ENCODE peak calls at places on chromosome 22, in four cellular contexts. One of them, this sample, is unnamed.
A peak's percentile ranks its signal among the peaks of the same experiment; 100 is the strongest.

GRCh38 chr22:31321421-31321820 is 24.7 kb downstream of the PATZ1 start:
- DNase-seq in hepatocyte: no peak
- DNase-seq in uterus: no peak
- DNase-seq in heart left ventricle: no peak
- DNase-seq in this sample: no peak

GRCh38 chr22:31844941-31845340 is 91.1 kb downstream of the DEPDC5 start:
- DNase-seq in hepatocyte: no peak
- DNase-seq in uterus: no peak
- DNase-seq in heart left ventricle: no peak
- DNase-seq in this sample: no peak

GRCh38 chr22:20523118-20523983 is 15.9 kb downstream of the MED15 start:
- DNase-seq in hepatocyte: no peak
- DNase-seq in uterus: no peak
- DNase-seq in heart left ventricle: no peak
- DNase-seq in this sample: no peak

GRCh38 chr22:21734540-21735197 is 925 bp downstream of the YPEL1 start:
- DNase-seq in hepatocyte: no peak
- DNase-seq in uterus: no peak
- DNase-seq in heart left ventricle: no peak
- DNase-seq in this sample: no peak

GRCh38 chr22:38824587-38824986 is 19.2 kb downstream of the NPTXR start:
- DNase-seq in hepatocyte: peak; percentile 92
- DNase-seq in uterus: no peak
- DNase-seq in heart left ventricle: peak; percentile 51
- DNase-seq in this sample: peak; percentile 41

GRCh38 chr22:30833328-30833727 is 135.2 kb downstream of the MORC2 start:
- DNase-seq in hepatocyte: no peak
- DNase-seq in uterus: no peak
- DNase-seq in heart left ventricle: no peak
- DNase-seq in this sample: no peak

GRCh38 chr22:21807545-21807944 is 59.9 kb downstream of the MAPK1 start:
- DNase-seq in hepatocyte: no peak
- DNase-seq in uterus: no peak
- DNase-seq in heart left ventricle: no peak
- DNase-seq in this sample: no peak

GRCh38 chr22:42432020-42432596 is at the start of gene NFAM1:
- DNase-seq in hepatocyte: no peak
- DNase-seq in uterus: no peak
- DNase-seq in heart left ventricle: peak; percentile 71
- DNase-seq in this sample: peak; percentile 31

GRCh38 chr22:49027122-49027670 is 800.5 kb downstream of the BRD1 start:
- DNase-seq in hepatocyte: no peak
- DNase-seq in uterus: no peak
- DNase-seq in heart left ventricle: no peak
- DNase-seq in this sample: no peak

GRCh38 chr22:49028111-49028510 is 799.6 kb downstream of the BRD1 start:
- DNase-seq in hepatocyte: no peak
- DNase-seq in uterus: no peak
- DNase-seq in heart left ventricle: no peak
- DNase-seq in this sample: no peak

GRCh38 chr22:49025791-49026475 is 801.7 kb downstream of the BRD1 start:
- DNase-seq in hepatocyte: no peak
- DNase-seq in uterus: no peak
- DNase-seq in heart left ventricle: no peak
- DNase-seq in this sample: no peak

GRCh38 chr22:49024775-49025440 is 802.8 kb downstream of the BRD1 start:
- DNase-seq in hepatocyte: no peak
- DNase-seq in uterus: no peak
- DNase-seq in heart left ventricle: no peak
- DNase-seq in this sample: no peak

DNA sequence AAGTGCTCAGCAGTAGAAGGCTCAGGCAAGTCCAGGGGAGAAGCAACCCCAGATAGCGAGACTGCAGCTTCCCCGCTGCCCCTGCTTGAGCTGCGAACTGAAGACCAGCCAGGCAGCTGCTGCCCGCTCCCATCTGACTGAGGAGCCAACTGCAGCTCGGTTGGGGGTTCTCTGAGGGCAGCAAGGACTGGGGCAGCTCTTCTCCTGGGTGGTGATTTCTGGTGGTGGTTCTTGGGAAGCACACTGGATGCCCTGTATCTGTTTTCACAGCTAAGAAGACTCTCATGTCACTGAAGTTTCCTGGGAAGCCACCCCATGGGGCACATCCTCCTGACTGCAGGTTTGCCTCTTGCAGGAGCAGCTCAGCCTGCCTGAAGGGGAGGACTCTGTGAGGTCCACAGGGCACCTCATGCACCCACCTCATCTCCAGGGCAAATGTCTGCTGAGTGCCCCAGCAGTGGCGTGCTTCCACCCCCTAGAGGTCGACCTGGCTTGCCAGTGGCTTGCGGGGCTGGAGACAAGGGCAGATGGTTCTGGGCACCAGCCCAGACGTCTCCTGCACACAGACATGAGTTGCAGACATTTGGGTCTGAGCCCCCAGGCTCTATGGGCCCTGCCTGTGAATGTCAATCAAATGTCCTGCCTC is 801.1 kb downstream of the BRD1 start:
- DNase-seq in hepatocyte: no peak
- DNase-seq in uterus: no peak
- DNase-seq in heart left ventricle: no peak
- DNase-seq in this sample: no peak
- TF ChIP-seq CTCF in hepatocyte: peak; percentile 17
- TF ChIP-seq CTCF in uterus: no peak
- TF ChIP-seq CTCF in heart left ventricle: no peak
- TF ChIP-seq CTCF in this sample: no peak

GRCh38 chr22:28977481-28977971 is 84.1 kb downstream of the C22orf31 start:
- DNase-seq in hepatocyte: no peak
- DNase-seq in uterus: no peak
- DNase-seq in heart left ventricle: no peak
- DNase-seq in this sample: no peak
- H3K27ac ChIP-seq in hepatocyte: peak overlapping the region; percentile 13
- H3K27ac ChIP-seq in uterus: peak overlapping the region; percentile 55
- H3K27ac ChIP-seq in heart left ventricle: no peak overlapping the region
- H3K27ac ChIP-seq in this sample: no peak overlapping the region

DNA sequence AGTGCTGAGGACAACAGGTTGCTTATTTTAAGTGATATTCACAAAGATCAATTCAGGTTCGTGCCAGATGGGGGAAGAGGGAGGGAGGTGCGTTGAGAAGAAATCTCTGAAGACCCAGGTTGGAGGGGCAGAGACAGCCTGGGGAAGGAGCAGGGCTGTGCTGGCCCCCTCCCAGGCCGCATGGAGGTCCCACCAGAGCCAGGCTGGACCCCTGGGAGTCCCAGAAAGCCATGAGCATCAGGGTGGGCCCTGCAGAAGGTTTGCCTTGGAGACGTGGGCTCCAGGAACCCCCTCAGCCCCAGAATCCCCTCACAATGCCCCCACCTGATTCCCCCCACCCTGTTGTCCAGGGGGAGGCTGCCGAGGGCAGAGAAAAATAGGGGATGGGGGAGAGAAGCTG is 47.3 kb downstream of the IGLL1 start:
- DNase-seq in hepatocyte: no peak
- DNase-seq in uterus: no peak
- DNase-seq in heart left ventricle: no peak
- DNase-seq in this sample: no peak
- H3K4me3 ChIP-seq in hepatocyte: no peak overlapping the region
- H3K4me3 ChIP-seq in uterus: no peak overlapping the region
- H3K4me3 ChIP-seq in heart left ventricle: no peak overlapping the region
- H3K4me3 ChIP-seq in this sample: no peak overlapping the region

DNA sequence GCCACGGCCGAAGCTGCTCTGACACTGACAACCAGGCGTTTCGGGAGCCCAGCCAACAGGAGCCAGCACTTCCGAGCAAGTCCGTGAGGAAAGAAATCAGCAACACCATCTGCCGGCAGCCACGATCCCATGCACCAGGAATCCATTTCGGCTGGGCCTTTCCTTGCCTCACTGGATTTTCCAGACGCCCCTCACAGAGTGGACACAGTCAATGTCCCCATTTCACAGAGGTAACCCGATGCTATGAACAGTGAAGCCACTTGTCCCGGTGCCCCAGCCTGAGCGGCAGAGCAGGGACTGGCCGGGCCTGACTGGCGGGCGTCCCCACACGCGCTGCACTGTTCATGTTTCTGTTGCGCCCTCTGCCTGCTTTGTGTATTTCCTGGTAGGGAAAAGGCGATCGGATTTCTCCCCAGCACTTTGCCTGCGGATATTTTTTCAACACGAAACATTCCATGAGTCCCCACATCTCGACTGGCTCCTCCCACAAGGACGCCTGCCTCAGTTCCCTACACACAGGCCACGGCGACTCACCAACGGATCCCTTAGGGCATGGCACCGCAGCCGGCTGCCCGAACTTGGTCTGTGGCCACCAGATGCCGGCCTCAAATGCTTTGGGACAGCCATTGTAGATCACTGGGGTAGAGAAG is 55.3 kb downstream of the TRMU start:
- DNase-seq in hepatocyte: no peak
- DNase-seq in uterus: no peak
- DNase-seq in heart left ventricle: peak; percentile 76
- DNase-seq in this sample: no peak
- TF ChIP-seq CTCF in hepatocyte: peak; percentile 13
- TF ChIP-seq CTCF in uterus: no peak
- TF ChIP-seq CTCF in heart left ventricle: peak; percentile 35
- TF ChIP-seq CTCF in this sample: no peak

DNA sequence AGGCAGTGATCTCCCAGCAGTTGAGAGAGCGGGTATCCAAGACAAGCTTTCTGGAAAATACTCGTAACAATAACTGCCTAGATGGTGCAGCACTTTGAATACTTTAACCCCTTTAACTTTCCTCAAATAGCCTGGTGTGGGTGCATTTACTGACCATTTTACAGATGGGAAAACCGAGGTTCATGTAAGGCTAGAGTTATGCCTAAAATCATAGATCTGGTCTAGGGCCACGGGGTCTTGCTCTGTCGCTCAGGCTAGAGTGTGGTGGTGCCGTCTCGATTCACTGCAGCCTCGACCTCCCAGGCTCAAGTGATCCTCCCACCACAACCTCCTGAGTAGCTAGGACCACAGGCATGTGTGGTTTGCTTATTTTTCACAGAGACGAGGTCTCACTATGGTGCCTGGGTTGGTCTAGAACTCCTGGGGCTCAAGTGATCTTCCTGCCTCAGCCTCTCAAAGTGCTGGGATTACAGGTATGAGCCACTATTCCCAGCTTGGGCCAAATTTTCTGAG is 269.2 kb upstream of the SYN3 start:
- DNase-seq in hepatocyte: no peak
- DNase-seq in uterus: no peak
- DNase-seq in heart left ventricle: no peak
- DNase-seq in this sample: no peak
- H3K27ac ChIP-seq in hepatocyte: no peak overlapping the region
- H3K27ac ChIP-seq in uterus: no peak overlapping the region
- H3K27ac ChIP-seq in heart left ventricle: no peak overlapping the region
- H3K27ac ChIP-seq in this sample: no peak overlapping the region

DNA sequence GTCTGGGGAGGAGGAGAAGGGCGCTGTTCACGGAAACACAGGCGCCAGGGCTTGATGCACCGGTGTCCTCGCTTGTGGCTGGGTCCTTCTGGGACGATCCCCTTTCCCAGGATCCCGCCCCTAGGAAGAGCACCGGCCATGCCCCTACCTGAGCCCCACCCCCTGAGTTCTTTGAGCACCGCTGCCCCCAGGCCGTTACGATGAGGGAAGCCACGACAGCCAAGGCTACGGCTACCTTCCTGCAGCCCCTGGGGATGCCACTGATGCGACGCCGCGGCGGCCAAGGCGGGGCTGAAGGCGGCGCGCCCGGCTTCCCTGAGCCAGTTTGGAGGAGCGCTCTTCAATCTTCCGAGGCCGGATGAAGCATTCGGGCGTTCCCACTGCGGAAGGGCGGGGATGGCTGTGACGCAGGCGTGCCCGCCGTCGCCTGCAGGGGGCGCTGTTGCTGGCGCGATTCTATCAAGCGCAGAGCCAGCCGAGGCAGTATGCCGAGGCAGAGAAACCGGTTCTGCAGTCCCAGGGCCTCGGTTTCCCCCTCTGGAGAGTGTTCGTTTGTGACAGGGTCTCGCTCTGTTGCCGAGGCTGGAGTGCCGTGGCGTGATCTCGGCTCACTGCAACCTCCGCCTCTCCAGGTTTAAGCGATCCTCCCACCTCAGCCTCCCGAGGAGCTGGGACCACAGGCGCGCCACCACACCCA is 9.7 kb upstream of the NEFH start:
- DNase-seq in hepatocyte: peak; percentile 80
- DNase-seq in uterus: no peak
- DNase-seq in heart left ventricle: peak; percentile 59
- DNase-seq in this sample: peak; percentile 68
- H3K4me3 ChIP-seq in hepatocyte: peak overlapping the region; percentile 29
- H3K4me3 ChIP-seq in uterus: no peak overlapping the region
- H3K4me3 ChIP-seq in heart left ventricle: no peak overlapping the region
- H3K4me3 ChIP-seq in this sample: peak overlapping the region; percentile 13